ENCODE peak calls at places on chromosomes 4 and X, in nine cellular contexts. One of them, this sample, is unnamed. For H3K4me1, the result is how much of the 10 kb centered on the place peaks cover.

GRCh38 chrX:69189972-69190371 is 24.7 kb upstream of the PJA1 start:
- DNase-seq in esophagus muscularis mucosa: no peak
- DNase-seq in breast epithelium: no peak
- DNase-seq in right lobe of liver: no peak
- DNase-seq in ovary: peak
- DNase-seq in A549: no peak
- DNase-seq in uterus: peak
- DNase-seq in tibial nerve: no peak
- DNase-seq in heart left ventricle: peak
- DNase-seq in this sample: no peak

GRCh38 chrX:127621780-127622179 is 430.4 kb downstream of the ACTRT1 start:
- DNase-seq in breast epithelium: no peak
- DNase-seq in tibial nerve: no peak
- DNase-seq in ovary: no peak
- DNase-seq in right lobe of liver: no peak
- DNase-seq in esophagus muscularis mucosa: no peak
- DNase-seq in uterus: no peak
- DNase-seq in A549: no peak
- DNase-seq in heart left ventricle: no peak
- DNase-seq in this sample: no peak

GRCh38 chr4:146334862-146335449 is 120.6 kb downstream of the REELD1 start:
- DNase-seq in ovary: no peak
- DNase-seq in heart left ventricle: no peak
- DNase-seq in uterus: no peak
- DNase-seq in right lobe of liver: no peak
- DNase-seq in tibial nerve: no peak
- DNase-seq in breast epithelium: no peak
- DNase-seq in A549: no peak
- DNase-seq in esophagus muscularis mucosa: no peak
- DNase-seq in this sample: no peak

GRCh38 chrX:65034292-65034640 is 58.0 kb upstream of the ZC4H2 start:
- DNase-seq in breast epithelium: no peak
- DNase-seq in heart left ventricle: no peak
- DNase-seq in uterus: no peak
- DNase-seq in right lobe of liver: no peak
- DNase-seq in esophagus muscularis mucosa: no peak
- DNase-seq in tibial nerve: no peak
- DNase-seq in A549: no peak
- DNase-seq in ovary: no peak
- DNase-seq in this sample: no peak

GRCh38 chrX:51743179-51743957 is at the start of gene GSPT2:
- DNase-seq in right lobe of liver: peak
- DNase-seq in A549: peak
- DNase-seq in tibial nerve: peak
- DNase-seq in breast epithelium: peak
- DNase-seq in ovary: peak
- DNase-seq in heart left ventricle: peak
- DNase-seq in esophagus muscularis mucosa: no peak
- DNase-seq in uterus: peak
- DNase-seq in this sample: peak

GRCh38 chr4:77418333-77418732 is 187.3 kb upstream of the CXCL13 start:
- DNase-seq in A549: no peak
- DNase-seq in tibial nerve: no peak
- DNase-seq in heart left ventricle: no peak
- DNase-seq in breast epithelium: no peak
- DNase-seq in uterus: no peak
- DNase-seq in ovary: no peak
- DNase-seq in esophagus muscularis mucosa: no peak
- DNase-seq in right lobe of liver: no peak
- DNase-seq in this sample: no peak

GRCh38 chr4:140112576-140112975 is 41.4 kb downstream of the MAML3 start:
- DNase-seq in heart left ventricle: no peak
- DNase-seq in esophagus muscularis mucosa: no peak
- DNase-seq in breast epithelium: no peak
- DNase-seq in right lobe of liver: no peak
- DNase-seq in ovary: no peak
- DNase-seq in uterus: no peak
- DNase-seq in A549: no peak
- DNase-seq in tibial nerve: no peak
- DNase-seq in this sample: no peak

GRCh38 chr4:24229976-24230375 is 340.1 kb upstream of the PPARGC1A start:
- DNase-seq in right lobe of liver: peak
- DNase-seq in tibial nerve: no peak
- DNase-seq in heart left ventricle: no peak
- DNase-seq in uterus: no peak
- DNase-seq in A549: no peak
- DNase-seq in ovary: no peak
- DNase-seq in esophagus muscularis mucosa: no peak
- DNase-seq in breast epithelium: no peak
- DNase-seq in this sample: no peak

GRCh38 chrX:78064152-78064551 is 39.9 kb upstream of the PGK1 start:
- DNase-seq in tibial nerve: no peak
- DNase-seq in uterus: no peak
- DNase-seq in right lobe of liver: no peak
- DNase-seq in breast epithelium: no peak
- DNase-seq in A549: no peak
- DNase-seq in esophagus muscularis mucosa: no peak
- DNase-seq in ovary: no peak
- DNase-seq in heart left ventricle: no peak
- DNase-seq in this sample: no peak

GRCh38 chr4:37802068-37802666 is 24.3 kb upstream of the PGM2 start:
- DNase-seq in right lobe of liver: peak
- DNase-seq in esophagus muscularis mucosa: no peak
- DNase-seq in uterus: peak
- DNase-seq in breast epithelium: peak
- DNase-seq in A549: peak
- DNase-seq in tibial nerve: no peak
- DNase-seq in heart left ventricle: peak
- DNase-seq in ovary: peak
- DNase-seq in this sample: peak

GRCh38 chrX:130125090-130125489 is 14.8 kb upstream of the ELF4 start:
- DNase-seq in uterus: peak
- DNase-seq in A549: no peak
- DNase-seq in ovary: peak
- DNase-seq in esophagus muscularis mucosa: no peak
- DNase-seq in right lobe of liver: no peak
- DNase-seq in heart left ventricle: peak
- DNase-seq in breast epithelium: peak
- DNase-seq in tibial nerve: peak
- DNase-seq in this sample: no peak

GRCh38 chr4:140296335-140296753 is 77.1 kb upstream of the SCOC start:
- DNase-seq in right lobe of liver: no peak
- DNase-seq in uterus: peak
- DNase-seq in tibial nerve: peak
- DNase-seq in breast epithelium: peak
- DNase-seq in esophagus muscularis mucosa: peak
- DNase-seq in ovary: peak
- DNase-seq in heart left ventricle: peak
- DNase-seq in A549: peak
- DNase-seq in this sample: peak

GRCh38 chrX:51408462-51408861 is 75.8 kb downstream of the NUDT10 start:
- DNase-seq in tibial nerve: no peak
- DNase-seq in heart left ventricle: no peak
- DNase-seq in breast epithelium: no peak
- DNase-seq in right lobe of liver: no peak
- DNase-seq in esophagus muscularis mucosa: no peak
- DNase-seq in uterus: no peak
- DNase-seq in ovary: no peak
- DNase-seq in A549: no peak
- DNase-seq in this sample: no peak

GRCh38 chrX:24024819-24025740 is 1.9 kb downstream of the KLHL15 start:
- DNase-seq in right lobe of liver: peak
- DNase-seq in breast epithelium: peak
- DNase-seq in A549: peak
- DNase-seq in ovary: peak
- DNase-seq in heart left ventricle: peak
- DNase-seq in esophagus muscularis mucosa: peak
- DNase-seq in tibial nerve: peak
- DNase-seq in uterus: peak
- DNase-seq in this sample: peak
- TF ChIP-seq POLR2A in right lobe of liver: peak
- TF ChIP-seq POLR2A in breast epithelium: peak
- TF ChIP-seq POLR2A in A549: peak
- TF ChIP-seq POLR2A in ovary: peak
- TF ChIP-seq POLR2A in heart left ventricle: no peak
- TF ChIP-seq POLR2A in esophagus muscularis mucosa: peak
- TF ChIP-seq POLR2A in tibial nerve: peak
- TF ChIP-seq POLR2A in uterus: peak
- TF ChIP-seq POLR2A in this sample: peak

DNA sequence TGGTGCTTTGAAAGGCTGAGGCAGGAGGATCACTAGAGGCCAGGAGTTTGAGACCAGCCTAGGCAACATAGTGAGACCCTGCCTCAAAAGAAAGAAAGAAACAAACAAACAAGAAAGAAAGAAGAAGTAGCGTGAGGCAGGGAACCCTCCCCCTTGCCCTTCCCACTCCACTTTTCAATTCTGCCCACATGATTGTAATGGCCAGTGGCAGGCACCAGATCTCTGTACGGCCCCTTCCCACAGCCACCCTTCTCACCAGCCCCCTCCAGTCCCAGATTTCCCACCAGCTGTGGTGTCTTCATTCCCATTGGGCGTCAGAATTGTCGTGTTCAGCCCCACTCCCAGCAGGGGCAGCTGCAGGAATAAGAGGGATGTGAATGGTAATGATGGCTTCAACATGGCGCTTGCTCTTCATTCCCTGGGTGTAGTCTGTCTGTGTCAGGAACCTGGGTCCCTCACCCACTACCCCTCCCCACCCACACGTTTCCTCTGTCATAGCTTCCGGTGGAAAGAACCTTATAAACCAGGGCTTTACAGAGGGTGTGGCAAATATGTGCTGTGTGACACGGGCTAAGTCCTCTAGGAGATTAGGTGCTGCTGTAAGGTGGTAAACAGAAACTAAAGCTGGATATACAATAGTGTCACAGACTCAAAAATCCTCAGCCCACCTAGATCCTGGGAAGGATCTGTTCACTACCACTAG is at the start of gene IL2RG:
- DNase-seq in heart left ventricle: no peak
- DNase-seq in tibial nerve: no peak
- DNase-seq in uterus: no peak
- DNase-seq in breast epithelium: no peak
- DNase-seq in A549: no peak
- DNase-seq in esophagus muscularis mucosa: no peak
- DNase-seq in ovary: no peak
- DNase-seq in right lobe of liver: no peak
- DNase-seq in this sample: peak
- H3K4me3 ChIP-seq in heart left ventricle: no peak
- H3K4me3 ChIP-seq in tibial nerve: no peak
- H3K4me3 ChIP-seq in uterus: no peak
- H3K4me3 ChIP-seq in breast epithelium: peak
- H3K4me3 ChIP-seq in A549: no peak
- H3K4me3 ChIP-seq in esophagus muscularis mucosa: no peak
- H3K4me3 ChIP-seq in ovary: no peak
- H3K4me3 ChIP-seq in right lobe of liver: peak
- H3K4me3 ChIP-seq in this sample: peak

GRCh38 chr4:678331-678734 is 4.0 kb downstream of the MYL5 start:
- DNase-seq in breast epithelium: no peak
- DNase-seq in tibial nerve: no peak
- DNase-seq in A549: no peak
- DNase-seq in uterus: no peak
- DNase-seq in ovary: no peak
- DNase-seq in heart left ventricle: no peak
- DNase-seq in esophagus muscularis mucosa: no peak
- DNase-seq in right lobe of liver: no peak
- DNase-seq in this sample: no peak

GRCh38 chr4:675980-676870 is 1.9 kb downstream of the MYL5 start:
- DNase-seq in A549: no peak
- DNase-seq in right lobe of liver: no peak
- DNase-seq in uterus: no peak
- DNase-seq in heart left ventricle: no peak
- DNase-seq in ovary: no peak
- DNase-seq in tibial nerve: no peak
- DNase-seq in breast epithelium: no peak
- DNase-seq in esophagus muscularis mucosa: no peak
- DNase-seq in this sample: no peak

GRCh38 chr4:678765-679481 is 4.6 kb downstream of the MYL5 start:
- DNase-seq in heart left ventricle: no peak
- DNase-seq in right lobe of liver: no peak
- DNase-seq in A549: no peak
- DNase-seq in tibial nerve: no peak
- DNase-seq in esophagus muscularis mucosa: no peak
- DNase-seq in uterus: no peak
- DNase-seq in breast epithelium: no peak
- DNase-seq in ovary: no peak
- DNase-seq in this sample: no peak

GRCh38 chr4:676871-677235 is 2.5 kb downstream of the MYL5 start:
- DNase-seq in ovary: no peak
- DNase-seq in breast epithelium: no peak
- DNase-seq in heart left ventricle: no peak
- DNase-seq in A549: no peak
- DNase-seq in esophagus muscularis mucosa: no peak
- DNase-seq in uterus: no peak
- DNase-seq in right lobe of liver: no peak
- DNase-seq in tibial nerve: no peak
- DNase-seq in this sample: peak

GRCh38 chr4:677431-678293 is 3.3 kb downstream of the MYL5 start:
- DNase-seq in tibial nerve: no peak
- DNase-seq in ovary: no peak
- DNase-seq in uterus: no peak
- DNase-seq in A549: no peak
- DNase-seq in right lobe of liver: no peak
- DNase-seq in breast epithelium: no peak
- DNase-seq in heart left ventricle: no peak
- DNase-seq in esophagus muscularis mucosa: no peak
- DNase-seq in this sample: no peak
- H3K4me1 ChIP-seq in tibial nerve: under half
- H3K4me1 ChIP-seq in ovary: under half
- H3K4me1 ChIP-seq in uterus: under half
- H3K4me1 ChIP-seq in A549: under half
- H3K4me1 ChIP-seq in right lobe of liver: under half
- H3K4me1 ChIP-seq in breast epithelium: under half
- H3K4me1 ChIP-seq in heart left ventricle: under half
- H3K4me1 ChIP-seq in esophagus muscularis mucosa: under half
- H3K4me1 ChIP-seq in this sample: under half

DNA sequence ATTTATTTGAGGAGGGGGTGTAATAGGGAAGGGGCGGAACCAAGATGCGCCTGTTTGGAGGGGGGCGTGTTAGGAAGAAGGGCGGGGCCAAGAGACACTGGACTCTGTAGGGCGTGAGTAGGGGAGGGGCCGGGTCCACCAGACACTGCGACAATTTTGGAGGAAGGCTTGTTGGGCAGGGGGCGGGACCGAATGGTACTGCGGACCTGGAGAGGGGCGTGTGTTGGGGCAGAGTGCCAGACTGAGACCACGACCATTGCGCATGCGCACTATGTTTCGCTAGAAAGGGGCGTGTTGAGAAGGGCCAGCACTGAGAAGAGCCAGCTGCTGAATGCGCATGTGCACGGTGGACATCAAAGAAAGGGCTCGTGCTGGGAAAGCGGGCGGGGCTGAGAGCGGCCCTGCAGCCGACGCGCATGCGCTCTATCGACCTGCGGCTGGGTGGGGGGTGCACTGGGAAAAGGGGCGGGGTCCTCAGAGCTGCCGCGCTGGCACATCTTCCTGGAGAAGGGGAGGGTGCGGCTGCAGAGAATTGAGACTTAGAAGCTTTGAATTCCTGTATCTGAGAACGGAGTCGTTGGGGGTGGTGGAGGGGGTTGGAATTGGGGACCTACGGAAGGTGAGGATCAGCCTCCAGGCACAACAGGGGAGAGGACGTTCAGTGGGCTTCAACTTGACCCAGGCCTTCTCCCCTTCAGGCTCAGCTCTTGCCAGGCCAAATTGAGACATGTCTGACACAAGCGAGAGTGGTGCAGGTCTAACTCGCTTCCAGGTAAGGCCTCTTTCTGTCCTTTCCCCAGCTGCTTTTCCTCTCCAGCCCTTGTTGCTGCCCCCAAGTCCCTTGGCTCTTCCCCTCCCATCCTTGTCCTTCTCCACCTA is 1.3 kb downstream of the MAGED2 start:
- DNase-seq in tibial nerve: peak
- DNase-seq in ovary: peak
- DNase-seq in A549: peak
- DNase-seq in uterus: peak
- DNase-seq in heart left ventricle: peak
- DNase-seq in breast epithelium: peak
- DNase-seq in right lobe of liver: peak
- DNase-seq in esophagus muscularis mucosa: peak
- DNase-seq in this sample: peak
- TF ChIP-seq POLR2A in tibial nerve: no peak
- TF ChIP-seq POLR2A in ovary: no peak
- TF ChIP-seq POLR2A in A549: no peak
- TF ChIP-seq POLR2A in uterus: no peak
- TF ChIP-seq POLR2A in heart left ventricle: no peak
- TF ChIP-seq POLR2A in breast epithelium: no peak
- TF ChIP-seq POLR2A in right lobe of liver: no peak
- TF ChIP-seq POLR2A in esophagus muscularis mucosa: no peak
- TF ChIP-seq POLR2A in this sample: no peak